ENCODE peak calls at places on chromosome 5, in four cellular contexts. One of them, this sample, is unnamed.

GRCh38 chr5:158992104-158992740 is 107.5 kb downstream of the EBF1 start:
- DNase-seq in PC-3: no peak
- DNase-seq in neuronal stem cell: no peak
- DNase-seq in naive thymus-derived CD8-positive, alpha-beta T cell: no peak
- DNase-seq in this sample: no peak

GRCh38 chr5:9421823-9422354 is 124.0 kb downstream of the SEMA5A start:
- DNase-seq in naive thymus-derived CD8-positive, alpha-beta T cell: no peak
- DNase-seq in neuronal stem cell: no peak
- DNase-seq in PC-3: peak
- DNase-seq in this sample: no peak

GRCh38 chr5:139768802-139769465 is 26.7 kb upstream of the PSD2 start:
- DNase-seq in PC-3: no peak
- DNase-seq in naive thymus-derived CD8-positive, alpha-beta T cell: no peak
- DNase-seq in neuronal stem cell: no peak
- DNase-seq in this sample: no peak

GRCh38 chr5:67233075-67233474 is 36.5 kb upstream of the CD180 start:
- DNase-seq in PC-3: no peak
- DNase-seq in neuronal stem cell: no peak
- DNase-seq in naive thymus-derived CD8-positive, alpha-beta T cell: no peak
- DNase-seq in this sample: no peak

GRCh38 chr5:72324186-72324825 is 4.1 kb downstream of the PTCD2 start:
- DNase-seq in naive thymus-derived CD8-positive, alpha-beta T cell: no peak
- DNase-seq in neuronal stem cell: no peak
- DNase-seq in PC-3: peak
- DNase-seq in this sample: no peak

GRCh38 chr5:93676707-93677106 is 64.7 kb downstream of the POU5F2 start:
- DNase-seq in naive thymus-derived CD8-positive, alpha-beta T cell: no peak
- DNase-seq in PC-3: no peak
- DNase-seq in neuronal stem cell: no peak
- DNase-seq in this sample: no peak

GRCh38 chr5:150778103-150778516 is 447 bp upstream of the SMIM3 start:
- DNase-seq in naive thymus-derived CD8-positive, alpha-beta T cell: no peak
- DNase-seq in PC-3: peak
- DNase-seq in neuronal stem cell: no peak
- DNase-seq in this sample: no peak

GRCh38 chr5:181215997-181216982 is 6.8 kb upstream of the TRIM41 start:
- DNase-seq in neuronal stem cell: no peak
- DNase-seq in naive thymus-derived CD8-positive, alpha-beta T cell: peak
- DNase-seq in PC-3: peak
- DNase-seq in this sample: no peak

GRCh38 chr5:170389250-170389902 is at the start of gene KCNMB1:
- DNase-seq in PC-3: no peak
- DNase-seq in naive thymus-derived CD8-positive, alpha-beta T cell: no peak
- DNase-seq in neuronal stem cell: no peak
- DNase-seq in this sample: no peak

GRCh38 chr5:53059281-53059680 is 50.3 kb downstream of the MOCS2 start:
- DNase-seq in neuronal stem cell: no peak
- DNase-seq in naive thymus-derived CD8-positive, alpha-beta T cell: no peak
- DNase-seq in PC-3: no peak
- DNase-seq in this sample: no peak

GRCh38 chr5:55151923-55152842 is 7.8 kb upstream of the GPX8 start:
- DNase-seq in PC-3: peak
- DNase-seq in naive thymus-derived CD8-positive, alpha-beta T cell: no peak
- DNase-seq in neuronal stem cell: no peak
- DNase-seq in this sample: no peak

GRCh38 chr5:180636403-180637075 is 12.9 kb downstream of the FLT4 start:
- DNase-seq in neuronal stem cell: no peak
- DNase-seq in naive thymus-derived CD8-positive, alpha-beta T cell: no peak
- DNase-seq in PC-3: no peak
- DNase-seq in this sample: no peak

GRCh38 chr5:84197542-84197941 is 187.1 kb downstream of the EDIL3 start:
- DNase-seq in naive thymus-derived CD8-positive, alpha-beta T cell: no peak
- DNase-seq in neuronal stem cell: no peak
- DNase-seq in PC-3: no peak
- DNase-seq in this sample: no peak

GRCh38 chr5:1460054-1460682 is 14.9 kb upstream of the SLC6A3 start:
- DNase-seq in neuronal stem cell: no peak
- DNase-seq in PC-3: no peak
- DNase-seq in naive thymus-derived CD8-positive, alpha-beta T cell: no peak
- DNase-seq in this sample: no peak

GRCh38 chr5:92527311-92528078 is 1053.5 kb downstream of the NR2F1-AS1 start:
- DNase-seq in naive thymus-derived CD8-positive, alpha-beta T cell: no peak
- DNase-seq in PC-3: peak
- DNase-seq in neuronal stem cell: no peak
- DNase-seq in this sample: no peak

GRCh38 chr5:111680737-111681413 is 76.1 kb downstream of the NREP start:
- DNase-seq in PC-3: peak
- DNase-seq in naive thymus-derived CD8-positive, alpha-beta T cell: no peak
- DNase-seq in neuronal stem cell: no peak
- DNase-seq in this sample: peak

GRCh38 chr5:79448336-79448735 is 65.6 kb downstream of the HOMER1 start:
- DNase-seq in PC-3: no peak
- DNase-seq in neuronal stem cell: no peak
- DNase-seq in naive thymus-derived CD8-positive, alpha-beta T cell: no peak
- DNase-seq in this sample: no peak

GRCh38 chr5:133402781-133403180 is 209.6 kb downstream of the FSTL4 start:
- DNase-seq in neuronal stem cell: no peak
- DNase-seq in PC-3: no peak
- DNase-seq in naive thymus-derived CD8-positive, alpha-beta T cell: no peak
- DNase-seq in this sample: no peak

GRCh38 chr5:18048449-18048848 is 414.2 kb downstream of the TAF11L14 start:
- DNase-seq in PC-3: peak
- DNase-seq in neuronal stem cell: no peak
- DNase-seq in naive thymus-derived CD8-positive, alpha-beta T cell: no peak
- DNase-seq in this sample: no peak

GRCh38 chr5:10227396-10227795 is 22.3 kb downstream of the ATPSCKMT start:
- DNase-seq in neuronal stem cell: no peak
- DNase-seq in PC-3: peak
- DNase-seq in naive thymus-derived CD8-positive, alpha-beta T cell: no peak
- DNase-seq in this sample: peak

GRCh38 chr5:110899566-110900412 is 161.0 kb downstream of the SLC25A46 start:
- DNase-seq in naive thymus-derived CD8-positive, alpha-beta T cell: no peak
- DNase-seq in PC-3: peak
- DNase-seq in neuronal stem cell: no peak
- DNase-seq in this sample: no peak

GRCh38 chr5:154302181-154302580 is 111.6 kb downstream of the GALNT10 start:
- DNase-seq in naive thymus-derived CD8-positive, alpha-beta T cell: no peak
- DNase-seq in PC-3: no peak
- DNase-seq in neuronal stem cell: no peak
- DNase-seq in this sample: no peak